ENCODE peak calls at places on chromosomes 6 and 20, in nine cellular contexts. A is cardiac muscle cell, I is right cardiac atrium, F is ovary, N is OCI-LY7, U is tibial artery, T is neuronal stem cell, P is trophoblast cell, S is pancreas. K is an unnamed sample.

GRCh38 chr6:90483116-90483839 is 103.6 kb downstream of the MAP3K7 start:
- DNase-seq in A (no peak), I (no peak), F (no peak), N (no peak), U (no peak), T (no peak), P (no peak), S (no peak), K (no peak)

GRCh38 chr6:3748208-3748701 is 3.3 kb downstream of the PXDC1 start:
- DNase-seq in A (peak; percentile 75), I (peak; percentile 73), F (no peak), N (peak; percentile 38), U (peak; percentile 91), T (peak; percentile 41), P (peak; percentile 80), S (peak; percentile 34), K (no peak)

GRCh38 chr6:14596410-14596809 is 478.8 kb downstream of the CD83 start:
- DNase-seq in A (no peak), I (peak; percentile 38), F (no peak), N (no peak), U (no peak), T (no peak), P (peak; percentile 17), S (no peak), K (peak; percentile 80)

GRCh38 chr6:39819226-39819625 is 27.1 kb downstream of the DAAM2 start:
- DNase-seq in A (no peak), I (no peak), F (no peak), N (no peak), U (no peak), T (no peak), P (no peak), S (no peak), K (no peak)

GRCh38 chr20:13340088-13340487 is 119.0 kb downstream of the ISM1 start:
- DNase-seq in A (no peak), I (no peak), F (no peak), N (no peak), U (no peak), T (no peak), P (peak; percentile 77), S (no peak), K (no peak)

GRCh38 chr6:66808771-66809170 is 1101.7 kb upstream of the EYS start:
- DNase-seq in A (no peak), I (no peak), F (no peak), N (no peak), U (no peak), T (no peak), P (no peak), S (no peak), K (no peak)

GRCh38 chr6:72669324-72669723 is 47.5 kb downstream of the KCNQ5 start:
- DNase-seq in A (no peak), I (no peak), F (no peak), N (no peak), U (no peak), T (no peak), P (no peak), S (no peak), K (no peak)

GRCh38 chr6:142886431-142887170 is 58.4 kb downstream of the HIVEP2 start:
- DNase-seq in A (peak; percentile 50), I (no peak), F (no peak), N (peak; percentile 92), U (no peak), T (no peak), P (peak; percentile 26), S (no peak), K (no peak)

GRCh38 chr20:36631651-36632050 is 14.3 kb downstream of the SLA2 start:
- DNase-seq in A (no peak), I (no peak), F (no peak), N (no peak), U (no peak), T (no peak), P (peak; percentile 25), S (no peak), K (no peak)

GRCh38 chr20:36744764-36745191 is 1.1 kb downstream of the NDRG3 start:
- DNase-seq in A (peak; percentile 38), I (peak; percentile 55), F (no peak), N (no peak), U (peak; percentile 83), T (no peak), P (no peak), S (peak; percentile 46), K (peak; percentile 40)

GRCh38 chr6:117156701-117157100 is 108.7 kb upstream of the VGLL2 start:
- DNase-seq in A (no peak), I (no peak), F (no peak), N (no peak), U (no peak), T (peak; percentile 11), P (no peak), S (no peak), K (no peak)
- H3K27ac ChIP-seq in A (no peak overlapping the region), I (no peak overlapping the region), F (no peak overlapping the region), N (no peak overlapping the region), U (no peak overlapping the region), T (no peak overlapping the region), P (no peak overlapping the region), S (no peak overlapping the region), K (no peak overlapping the region)

DNA sequence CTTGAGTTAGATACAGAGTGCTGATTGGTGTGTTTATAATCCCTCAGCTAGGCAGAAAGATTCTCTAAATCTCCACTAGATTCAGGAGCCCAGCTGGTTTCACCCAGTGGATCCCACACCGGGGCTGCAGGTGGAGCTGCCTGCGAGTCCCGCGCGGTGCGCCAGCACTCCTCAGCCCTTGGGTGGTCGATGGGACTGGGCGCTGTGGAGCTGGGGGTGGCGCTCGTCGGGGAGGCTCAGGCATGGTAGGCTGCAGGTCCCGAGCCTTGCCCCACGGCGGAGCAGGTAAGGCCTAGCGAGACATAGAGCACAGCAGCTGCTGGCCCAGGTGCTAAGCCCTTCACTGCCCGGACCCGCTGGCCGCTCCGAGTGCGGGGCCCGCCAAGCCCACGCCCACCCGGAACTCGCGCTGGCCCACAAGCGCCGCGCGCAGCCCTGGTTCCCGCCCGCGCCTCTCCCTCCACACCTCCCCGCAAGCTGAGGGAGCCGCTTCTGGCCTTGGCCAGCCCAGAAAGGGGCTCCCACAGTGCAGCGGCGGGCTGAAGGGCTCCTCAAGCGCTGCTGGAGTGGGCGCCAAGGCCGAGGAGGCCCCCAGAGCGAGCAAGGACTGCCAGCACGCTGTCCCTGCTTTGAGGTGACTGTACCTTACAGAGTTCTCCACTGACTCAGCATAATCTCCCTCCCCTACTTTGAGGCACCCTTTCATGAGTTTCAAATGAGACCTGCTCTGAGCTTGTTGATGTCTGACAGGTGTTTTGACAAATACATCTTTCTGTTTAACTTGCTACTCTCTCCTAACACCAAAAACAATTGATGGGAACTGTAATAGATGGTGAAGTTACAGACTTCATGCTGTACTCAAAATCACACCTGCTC is 3.9 kb upstream of the SSR1 start:
- DNase-seq in A (no peak), I (no peak), F (no peak), N (no peak), U (no peak), T (no peak), P (no peak), S (no peak), K (peak; percentile 77)
- H3K4me3 ChIP-seq in A (no peak overlapping the region), I (no peak overlapping the region), F (no peak overlapping the region), N (no peak overlapping the region), U (no peak overlapping the region), T (no peak overlapping the region), P (no peak overlapping the region), S (no peak overlapping the region), K (no peak overlapping the region)

DNA sequence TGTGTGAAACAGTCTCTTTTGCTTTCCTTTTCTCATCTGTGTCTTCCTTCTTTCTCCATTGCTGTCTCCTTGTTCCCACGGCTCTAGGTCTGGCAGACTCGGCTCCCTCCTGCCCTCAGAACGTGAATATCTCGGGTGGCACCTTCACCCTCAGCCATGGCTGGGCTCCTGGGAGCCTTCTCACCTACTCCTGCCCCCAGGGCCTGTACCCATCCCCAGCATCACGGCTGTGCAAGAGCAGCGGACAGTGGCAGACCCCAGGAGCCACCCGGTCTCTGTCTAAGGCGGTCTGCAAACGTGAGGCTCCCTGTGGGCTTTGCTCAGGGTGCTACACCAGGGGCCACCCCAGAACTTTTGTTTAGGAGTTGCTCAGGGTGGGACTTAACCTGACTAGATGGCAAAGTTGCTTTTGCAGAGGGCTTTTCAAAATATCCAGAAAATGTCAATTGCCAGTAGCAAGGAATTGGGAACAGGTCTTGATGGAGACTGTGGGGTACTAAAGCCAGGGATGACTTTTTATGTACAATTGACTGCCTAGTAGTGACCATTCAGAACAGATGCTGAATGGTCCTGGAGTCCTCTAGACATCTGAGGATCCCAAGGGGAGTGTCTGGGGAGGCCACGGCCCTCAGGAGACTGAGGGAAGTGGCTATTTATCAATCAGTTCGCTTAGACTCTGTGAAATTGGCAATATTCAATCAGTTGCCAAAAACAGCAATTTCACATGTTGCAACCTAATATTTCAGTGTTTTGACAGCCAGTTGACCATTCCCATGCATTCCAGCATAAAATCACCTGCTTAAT is 553 bp downstream of the C2 start:
- DNase-seq in A (no peak), I (no peak), F (no peak), N (no peak), U (no peak), T (no peak), P (no peak), S (no peak), K (no peak)
- H3K27ac ChIP-seq in A (no peak overlapping the region), I (no peak overlapping the region), F (no peak overlapping the region), N (no peak overlapping the region), U (no peak overlapping the region), T (no peak overlapping the region), P (no peak overlapping the region), S (no peak overlapping the region), K (peak overlapping the region; percentile 77)

DNA sequence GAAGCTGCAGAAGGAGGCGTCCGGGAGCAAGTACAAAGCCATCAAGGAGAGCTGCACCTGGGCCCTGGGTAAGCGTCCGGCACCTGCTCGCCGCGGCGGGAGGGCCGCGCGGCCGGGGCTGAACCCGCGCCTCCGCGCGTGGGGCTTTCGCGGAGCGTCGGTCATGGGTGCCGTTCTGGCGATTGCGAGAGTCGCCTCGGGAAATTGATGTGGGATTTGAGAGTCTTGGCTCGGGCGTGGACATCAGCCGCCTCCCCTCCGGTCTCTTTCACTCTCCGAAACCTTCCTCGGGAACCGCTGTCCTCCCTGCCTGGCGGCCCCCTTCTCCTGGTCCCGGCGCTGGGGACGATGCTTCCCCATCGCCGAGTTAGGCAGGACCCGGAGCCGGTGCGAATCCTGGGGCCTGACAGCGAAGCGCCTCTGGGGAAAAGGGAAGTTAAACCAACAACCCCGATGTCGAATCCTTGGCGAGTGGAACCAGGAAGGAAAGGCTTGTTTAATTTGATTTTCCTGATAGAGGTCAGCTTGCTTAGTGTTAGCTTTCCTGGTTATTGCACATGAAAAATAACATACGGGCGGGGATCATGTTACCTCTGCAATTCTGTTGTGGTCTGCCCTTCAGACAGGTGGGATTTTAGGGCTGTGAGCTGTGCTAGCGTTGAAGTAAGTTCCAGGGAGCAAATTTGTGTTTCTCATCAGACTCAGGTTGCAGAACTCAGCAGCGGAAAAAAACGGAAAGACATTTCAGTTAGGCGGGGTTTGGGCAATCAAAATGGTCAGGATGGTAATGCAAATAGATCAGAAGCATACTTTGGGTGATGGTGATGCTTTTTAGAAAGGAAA is 586 bp downstream of the ARFGEF3 start:
- DNase-seq in A (peak; percentile 21), I (no peak), F (no peak), N (no peak), U (no peak), T (no peak), P (no peak), S (peak; percentile 41), K (peak; percentile 21)
- H3K4me3 ChIP-seq in A (peak overlapping the region; percentile 62), I (peak overlapping the region; percentile 61), F (peak overlapping the region; percentile 32), N (no peak overlapping the region), U (peak overlapping the region; percentile 57), T (peak overlapping the region; percentile 87), P (peak overlapping the region; percentile 51), S (peak overlapping the region; percentile 57), K (peak overlapping the region; percentile 69)

K was measured in upper lobe of left lung.